ENCODE peak calls at places on chromosome X, in four cellular contexts. One of them, this sample, is unnamed. For H4K20me1, the result is how much of the 10 kb centered on the place peaks cover.

GRCh38 chrX:30085571-30085970 is 129.8 kb upstream of the MAGEB2 start:
- DNase-seq in HCT116: no peak
- DNase-seq in GM12878: no peak
- DNase-seq in K562: no peak
- DNase-seq in this sample: no peak

GRCh38 chrX:133985164-133986007 is at the start of gene GPC3:
- DNase-seq in HCT116: no peak
- DNase-seq in K562: peak
- DNase-seq in GM12878: no peak
- DNase-seq in this sample: peak

GRCh38 chrX:115561605-115562491 is 874 bp downstream of the PLS3 start:
- DNase-seq in HCT116: no peak
- DNase-seq in K562: peak
- DNase-seq in GM12878: no peak
- DNase-seq in this sample: no peak

GRCh38 chrX:57270980-57271379 is 15.5 kb upstream of the FAAH2 start:
- DNase-seq in HCT116: no peak
- DNase-seq in K562: no peak
- DNase-seq in GM12878: no peak
- DNase-seq in this sample: no peak

GRCh38 chrX:53085661-53086229 is 3.6 kb downstream of the TSPYL2 start:
- DNase-seq in K562: no peak
- DNase-seq in GM12878: no peak
- DNase-seq in HCT116: no peak
- DNase-seq in this sample: no peak

GRCh38 chrX:19532709-19533108 is 17.4 kb upstream of the MAP3K15 start:
- DNase-seq in K562: no peak
- DNase-seq in HCT116: no peak
- DNase-seq in GM12878: no peak
- DNase-seq in this sample: no peak

GRCh38 chrX:112642349-112642748 is 37.4 kb downstream of the LHFPL1 start:
- DNase-seq in HCT116: peak
- DNase-seq in GM12878: no peak
- DNase-seq in K562: peak
- DNase-seq in this sample: peak

GRCh38 chrX:69243276-69243675 is 78.0 kb upstream of the PJA1 start:
- DNase-seq in K562: no peak
- DNase-seq in GM12878: no peak
- DNase-seq in HCT116: no peak
- DNase-seq in this sample: no peak

GRCh38 chrX:123993326-123993725 is 31.8 kb downstream of the STAG2 start:
- DNase-seq in GM12878: no peak
- DNase-seq in K562: no peak
- DNase-seq in HCT116: no peak
- DNase-seq in this sample: no peak

GRCh38 chrX:118637997-118638396 is 89.4 kb upstream of the IL13RA1 start:
- DNase-seq in HCT116: no peak
- DNase-seq in GM12878: no peak
- DNase-seq in K562: no peak
- DNase-seq in this sample: no peak

GRCh38 chrX:11267311-11267910 is 25.8 kb upstream of the AMELX start:
- DNase-seq in GM12878: no peak
- DNase-seq in HCT116: no peak
- DNase-seq in K562: no peak
- DNase-seq in this sample: no peak

GRCh38 chrX:410296-410695 is 23.6 kb upstream of the PPP2R3B start:
- DNase-seq in HCT116: no peak
- DNase-seq in GM12878: no peak
- DNase-seq in K562: no peak
- DNase-seq in this sample: no peak

GRCh38 chrX:66633541-66633940 is 5.3 kb downstream of the EDA2R start:
- DNase-seq in HCT116: no peak
- DNase-seq in K562: no peak
- DNase-seq in GM12878: no peak
- DNase-seq in this sample: no peak

GRCh38 chrX:130769835-130770234 is 133.2 kb downstream of the ENOX2 start:
- DNase-seq in K562: no peak
- DNase-seq in HCT116: no peak
- DNase-seq in GM12878: no peak
- DNase-seq in this sample: no peak

GRCh38 chrX:107626481-107626880 is 1.8 kb upstream of the PRPS1 start:
- DNase-seq in GM12878: no peak
- DNase-seq in K562: no peak
- DNase-seq in HCT116: no peak
- DNase-seq in this sample: no peak

GRCh38 chrX:142977128-142977914 is 48.4 kb upstream of the SPANXN4 start:
- DNase-seq in HCT116: no peak
- DNase-seq in K562: no peak
- DNase-seq in GM12878: peak
- DNase-seq in this sample: no peak

GRCh38 chrX:30219372-30219771 is 4.0 kb downstream of the MAGEB2 start:
- DNase-seq in HCT116: no peak
- DNase-seq in GM12878: no peak
- DNase-seq in K562: no peak
- DNase-seq in this sample: peak

GRCh38 chrX:109360301-109360700 is 121.6 kb downstream of the GUCY2F start:
- DNase-seq in HCT116: no peak
- DNase-seq in K562: no peak
- DNase-seq in GM12878: no peak
- DNase-seq in this sample: no peak

GRCh38 chrX:11566814-11567213 is 98.9 kb downstream of the ARHGAP6 start:
- DNase-seq in K562: no peak
- DNase-seq in HCT116: no peak
- DNase-seq in GM12878: no peak
- DNase-seq in this sample: no peak

GRCh38 chrX:84475596-84475995 is 26.7 kb downstream of the HDX start:
- DNase-seq in K562: no peak
- DNase-seq in GM12878: no peak
- DNase-seq in HCT116: no peak
- DNase-seq in this sample: no peak

GRCh38 chrX:81728622-81729021 is 526.7 kb downstream of the SH3BGRL start:
- DNase-seq in K562: no peak
- DNase-seq in GM12878: no peak
- DNase-seq in HCT116: no peak
- DNase-seq in this sample: no peak

GRCh38 chrX:56233682-56234081 is 1.5 kb downstream of the KLF8 start:
- DNase-seq in GM12878: peak
- DNase-seq in HCT116: peak
- DNase-seq in K562: no peak
- DNase-seq in this sample: peak

GRCh38 chrX:68936608-68937007 is 107.8 kb downstream of the EFNB1 start:
- DNase-seq in K562: no peak
- DNase-seq in GM12878: no peak
- DNase-seq in HCT116: no peak
- DNase-seq in this sample: no peak

GRCh38 chrX:130728208-130728607 is 174.8 kb downstream of the ENOX2 start:
- DNase-seq in HCT116: no peak
- DNase-seq in K562: no peak
- DNase-seq in GM12878: no peak
- DNase-seq in this sample: no peak

GRCh38 chrX:153780678-153781427 is at the start of gene SRPK3:
- DNase-seq in GM12878: no peak
- DNase-seq in HCT116: no peak
- DNase-seq in K562: no peak
- DNase-seq in this sample: no peak

GRCh38 chrX:153778151-153778551 is 2.7 kb upstream of the SRPK3 start:
- DNase-seq in GM12878: no peak
- DNase-seq in K562: no peak
- DNase-seq in HCT116: no peak
- DNase-seq in this sample: no peak

GRCh38 chrX:153781428-153782047 is 697 bp downstream of the SRPK3 start:
- DNase-seq in GM12878: no peak
- DNase-seq in HCT116: no peak
- DNase-seq in K562: no peak
- DNase-seq in this sample: no peak

GRCh38 chrX:153778684-153779101 is 2.1 kb upstream of the SRPK3 start:
- DNase-seq in GM12878: no peak
- DNase-seq in HCT116: no peak
- DNase-seq in K562: no peak
- DNase-seq in this sample: no peak

DNA sequence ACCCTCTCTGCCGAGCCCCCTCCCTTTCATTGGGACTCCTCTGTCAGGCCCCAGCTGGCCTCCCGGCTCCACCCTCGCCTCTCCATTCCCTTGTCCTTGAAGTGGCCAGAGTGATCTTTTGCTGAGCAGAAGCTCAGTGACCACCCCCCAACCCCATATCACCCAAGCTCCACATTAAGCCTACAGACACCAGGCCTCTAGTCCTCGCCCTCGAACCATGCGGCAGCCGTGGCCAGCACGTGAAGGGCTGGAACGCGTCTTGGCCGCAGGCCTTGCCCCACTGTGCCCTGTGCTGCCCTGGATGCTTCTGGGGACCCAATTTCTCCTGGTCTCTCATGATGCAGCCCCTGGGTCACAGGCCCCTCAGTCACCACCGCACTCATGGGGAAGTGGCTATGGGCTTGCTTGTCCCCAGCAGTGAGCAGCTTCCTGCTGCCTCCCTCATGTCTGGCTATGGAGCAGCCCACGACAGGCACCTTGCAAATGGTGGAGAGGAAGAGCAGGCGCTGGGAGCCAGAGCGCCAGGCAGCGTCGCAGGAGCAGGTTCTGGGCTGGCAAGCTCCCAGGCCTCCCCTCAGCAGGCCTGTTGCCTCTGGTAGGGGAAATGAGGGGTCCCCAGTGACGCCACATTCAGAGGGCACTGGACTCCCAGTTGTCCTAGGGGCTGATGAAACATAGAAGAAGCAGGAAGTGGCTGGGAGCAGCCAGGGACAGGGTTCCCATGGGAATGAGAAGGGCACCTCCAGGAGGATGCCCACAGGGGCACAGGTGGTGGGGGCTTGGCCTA is 757 bp upstream of the SRPK3 start:
- DNase-seq in K562: no peak
- DNase-seq in HCT116: no peak
- DNase-seq in GM12878: no peak
- DNase-seq in this sample: no peak
- TF ChIP-seq SP1 in K562: no peak
- TF ChIP-seq SP1 in HCT116: no peak
- TF ChIP-seq SP1 in GM12878: no peak
- TF ChIP-seq SP1 in this sample: no peak

DNA sequence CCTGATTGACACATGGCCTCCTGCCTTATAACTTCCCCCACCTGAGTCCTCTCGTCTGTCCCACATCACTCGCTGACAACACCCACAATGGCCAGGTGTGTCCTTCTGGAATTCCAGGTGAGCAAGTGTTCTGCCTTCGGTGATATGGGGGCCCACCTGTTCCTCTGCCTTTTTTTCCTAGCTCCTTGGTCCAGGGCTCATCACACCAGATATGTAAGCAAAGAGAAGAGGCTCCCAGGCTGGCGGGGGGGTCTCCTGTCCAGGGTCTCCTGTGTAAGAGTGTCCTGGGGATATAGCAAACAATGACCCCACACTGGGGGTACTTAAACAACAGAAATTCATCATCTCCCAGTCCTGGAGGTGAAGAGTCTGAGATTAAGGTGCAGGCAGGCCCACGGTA is 25.2 kb downstream of the P2RY8 start:
- DNase-seq in HCT116: no peak
- DNase-seq in GM12878: no peak
- DNase-seq in K562: no peak
- DNase-seq in this sample: no peak
- H4K20me1 ChIP-seq in HCT116: under half
- H4K20me1 ChIP-seq in GM12878: under half
- H4K20me1 ChIP-seq in K562: under half
- H4K20me1 ChIP-seq in this sample: under half

GRCh38 chrX:132266583-132267355 is 47.5 kb upstream of the RAP2C start:
- DNase-seq in K562: no peak
- DNase-seq in GM12878: no peak
- DNase-seq in HCT116: no peak
- DNase-seq in this sample: no peak
- TF ChIP-seq SP1 in K562: no peak
- TF ChIP-seq SP1 in GM12878: no peak
- TF ChIP-seq SP1 in HCT116: no peak
- TF ChIP-seq SP1 in this sample: no peak

GRCh38 chrX:74602142-74602541 is 12.3 kb downstream of the RLIM start:
- DNase-seq in K562: no peak
- DNase-seq in GM12878: no peak
- DNase-seq in HCT116: no peak
- DNase-seq in this sample: no peak
- H4K20me1 ChIP-seq in K562: under half
- H4K20me1 ChIP-seq in GM12878: under half
- H4K20me1 ChIP-seq in HCT116: under half
- H4K20me1 ChIP-seq in this sample: under half

DNA sequence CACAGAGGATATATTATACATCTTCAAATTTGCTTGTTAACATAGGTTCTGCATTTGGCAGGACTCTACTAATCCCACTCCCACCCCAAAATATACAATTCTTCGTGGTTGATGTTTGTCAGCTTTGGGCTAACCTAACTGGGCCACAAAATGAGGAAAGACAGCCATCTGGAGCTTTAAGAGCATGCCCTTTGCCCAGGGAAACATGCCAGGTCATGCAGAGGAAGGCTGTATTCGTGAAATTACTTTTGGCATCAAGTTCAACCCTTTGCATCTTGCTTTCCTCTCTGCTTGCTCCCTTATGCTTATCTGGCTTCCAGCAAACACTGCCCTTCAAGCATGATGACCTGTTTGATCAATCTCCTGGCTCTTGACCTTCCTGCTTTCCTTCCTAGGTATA is 46.8 kb upstream of the F9 start:
- DNase-seq in K562: no peak
- DNase-seq in HCT116: no peak
- DNase-seq in GM12878: no peak
- DNase-seq in this sample: no peak
- TF ChIP-seq SP1 in K562: no peak
- TF ChIP-seq SP1 in HCT116: no peak
- TF ChIP-seq SP1 in GM12878: no peak
- TF ChIP-seq SP1 in this sample: no peak

GRCh38 chrX:72271812-72272211 is 5.2 kb downstream of the RPS4X start:
- DNase-seq in HCT116: no peak
- DNase-seq in K562: no peak
- DNase-seq in GM12878: no peak
- DNase-seq in this sample: no peak

GRCh38 chrX:72274526-72274925 is 2.5 kb downstream of the RPS4X start:
- DNase-seq in K562: no peak
- DNase-seq in GM12878: no peak
- DNase-seq in HCT116: no peak
- DNase-seq in this sample: no peak

GRCh38 chrX:72271091-72271490 is 6.0 kb downstream of the RPS4X start:
- DNase-seq in GM12878: no peak
- DNase-seq in K562: no peak
- DNase-seq in HCT116: no peak
- DNase-seq in this sample: no peak

GRCh38 chrX:72272868-72273267 is 4.2 kb downstream of the RPS4X start:
- DNase-seq in K562: no peak
- DNase-seq in GM12878: no peak
- DNase-seq in HCT116: no peak
- DNase-seq in this sample: no peak

GRCh38 chrX:72273718-72274117 is 3.3 kb downstream of the RPS4X start:
- DNase-seq in GM12878: no peak
- DNase-seq in HCT116: no peak
- DNase-seq in K562: no peak
- DNase-seq in this sample: no peak
- H4K20me1 ChIP-seq in GM12878: under half
- H4K20me1 ChIP-seq in HCT116: under half
- H4K20me1 ChIP-seq in K562: under half
- H4K20me1 ChIP-seq in this sample: under half

GRCh38 chrX:99938464-99938863 is 471.6 kb downstream of the PCDH19 start:
- DNase-seq in K562: no peak
- DNase-seq in HCT116: no peak
- DNase-seq in GM12878: no peak
- DNase-seq in this sample: no peak

GRCh38 chrX:99939883-99940232 is 470.2 kb downstream of the PCDH19 start:
- DNase-seq in GM12878: no peak
- DNase-seq in HCT116: no peak
- DNase-seq in K562: no peak
- DNase-seq in this sample: no peak

GRCh38 chrX:99933865-99934264 is 476.2 kb downstream of the PCDH19 start:
- DNase-seq in GM12878: no peak
- DNase-seq in K562: no peak
- DNase-seq in HCT116: no peak
- DNase-seq in this sample: no peak
- TF ChIP-seq SP1 in GM12878: no peak
- TF ChIP-seq SP1 in K562: no peak
- TF ChIP-seq SP1 in HCT116: no peak
- TF ChIP-seq SP1 in this sample: no peak